ENCODE peak calls at places on chromosomes 7 and 10, in five cellular contexts. M is NCI-H1417; N is EL; B is stimulated activated CD4-positive, alpha-beta T cell treated with anti-CD3 and anti-CD28 coated beads, Interleukin-1b, Interleukin-23, amount 100 ng/mL, for 24 hours; O is frontal cortex. I is an unnamed sample.

GRCh38 chr7:92835140-92835850 is 1.1 kb downstream of the CDK6 start:
- DNase-seq in M (peak), O (peak), N (peak), B (peak), I (peak)

GRCh38 chr10:74206727-74207126 is 55.7 kb downstream of the ADK start:
- DNase-seq in O (no peak), B (no peak), M (peak), N (no peak), I (no peak)

GRCh38 chr7:27183682-27184341 is 1.2 kb downstream of the HOXA11 start:
- DNase-seq in M (peak), O (no peak), B (no peak), N (peak), I (peak)

GRCh38 chr7:30225863-30226361 is 58.5 kb upstream of the ZNRF2 start:
- DNase-seq in B (no peak), O (no peak), M (peak), N (peak), I (no peak)

GRCh38 chr7:130349911-130350782 is 5.5 kb downstream of the CPA5 start:
- DNase-seq in B (no peak), O (no peak), M (peak), N (peak), I (no peak)

GRCh38 chr10:131249238-131249956 is 62.1 kb downstream of the TCERG1L start:
- DNase-seq in O (no peak), M (peak), N (no peak), B (no peak), I (no peak)

GRCh38 chr7:153320005-153320404 is 560.5 kb downstream of the ACTR3B start:
- DNase-seq in M (no peak), N (no peak), B (no peak), O (no peak), I (no peak)

GRCh38 chr7:101173752-101174244 is 6.3 kb downstream of the NAT16 start:
- DNase-seq in M (peak), B (no peak), O (no peak), N (peak), I (no peak)

GRCh38 chr7:9937944-9938631 is 1035.6 kb upstream of the PHF14 start:
- DNase-seq in O (no peak), M (peak), N (no peak), B (no peak), I (no peak)

GRCh38 chr7:75572814-75573213 is 80.7 kb downstream of the SPDYE5 start:
- DNase-seq in O (no peak), N (no peak), M (no peak), B (no peak), I (no peak)

GRCh38 chr7:30924624-30925023 is 13.0 kb downstream of the AQP1 start:
- DNase-seq in B (no peak), N (no peak), M (no peak), O (no peak), I (no peak)

I was measured in NCI-H1930.